ENCODE peak calls at places on chromosomes 4 and X, in eight cellular contexts. One of them, this sample, is unnamed.

GRCh38 chr4:72631296-72631695 is 62.3 kb upstream of the ADAMTS3 start:
- DNase-seq in astrocyte of the cerebellum: peak; percentile 75
- DNase-seq in right lobe of liver: no peak
- DNase-seq in bronchial epithelial cell: peak; percentile 91
- DNase-seq in SK-N-SH: peak; percentile 8
- DNase-seq in GM23338: no peak
- DNase-seq in fibroblast of pulmonary artery: peak; percentile 63
- DNase-seq in esophagus squamous epithelium: no peak
- DNase-seq in this sample: peak; percentile 95

GRCh38 chr4:18938343-18939109 is 917.0 kb upstream of the LCORL start:
- DNase-seq in astrocyte of the cerebellum: peak; percentile 16
- DNase-seq in right lobe of liver: no peak
- DNase-seq in bronchial epithelial cell: no peak
- DNase-seq in SK-N-SH: no peak
- DNase-seq in GM23338: no peak
- DNase-seq in fibroblast of pulmonary artery: no peak
- DNase-seq in esophagus squamous epithelium: no peak
- DNase-seq in this sample: no peak

GRCh38 chr4:150173420-150173819 is 95.2 kb downstream of the DCLK2 start:
- DNase-seq in astrocyte of the cerebellum: peak; percentile 32
- DNase-seq in right lobe of liver: no peak
- DNase-seq in bronchial epithelial cell: no peak
- DNase-seq in SK-N-SH: no peak
- DNase-seq in GM23338: no peak
- DNase-seq in fibroblast of pulmonary artery: peak; percentile 6
- DNase-seq in esophagus squamous epithelium: no peak
- DNase-seq in this sample: no peak

GRCh38 chr4:23382880-23383279 is 507.0 kb downstream of the PPARGC1A start:
- DNase-seq in astrocyte of the cerebellum: no peak
- DNase-seq in right lobe of liver: no peak
- DNase-seq in bronchial epithelial cell: peak; percentile 86
- DNase-seq in SK-N-SH: no peak
- DNase-seq in GM23338: no peak
- DNase-seq in fibroblast of pulmonary artery: peak; percentile 19
- DNase-seq in esophagus squamous epithelium: no peak
- DNase-seq in this sample: peak; percentile 37

GRCh38 chr4:2245787-2246275 is 3.9 kb upstream of the HAUS3 start:
- DNase-seq in astrocyte of the cerebellum: no peak
- DNase-seq in right lobe of liver: no peak
- DNase-seq in bronchial epithelial cell: no peak
- DNase-seq in SK-N-SH: no peak
- DNase-seq in GM23338: no peak
- DNase-seq in fibroblast of pulmonary artery: no peak
- DNase-seq in esophagus squamous epithelium: no peak
- DNase-seq in this sample: no peak

GRCh38 chr4:10121568-10122097 is 5.0 kb upstream of the WDR1 start:
- DNase-seq in astrocyte of the cerebellum: no peak
- DNase-seq in right lobe of liver: peak; percentile 59
- DNase-seq in bronchial epithelial cell: no peak
- DNase-seq in SK-N-SH: no peak
- DNase-seq in GM23338: no peak
- DNase-seq in fibroblast of pulmonary artery: no peak
- DNase-seq in esophagus squamous epithelium: no peak
- DNase-seq in this sample: no peak

GRCh38 chrX:76996641-76997040 is 450.5 kb upstream of the FGF16 start:
- DNase-seq in astrocyte of the cerebellum: no peak
- DNase-seq in right lobe of liver: no peak
- DNase-seq in bronchial epithelial cell: no peak
- DNase-seq in SK-N-SH: no peak
- DNase-seq in GM23338: no peak
- DNase-seq in fibroblast of pulmonary artery: no peak
- DNase-seq in esophagus squamous epithelium: no peak
- DNase-seq in this sample: no peak

GRCh38 chr4:8665406-8666360 is 73.1 kb downstream of the CPZ start:
- DNase-seq in astrocyte of the cerebellum: no peak
- DNase-seq in right lobe of liver: no peak
- DNase-seq in bronchial epithelial cell: peak; percentile 20
- DNase-seq in SK-N-SH: no peak
- DNase-seq in GM23338: no peak
- DNase-seq in fibroblast of pulmonary artery: no peak
- DNase-seq in esophagus squamous epithelium: no peak
- DNase-seq in this sample: no peak

GRCh38 chrX:110383414-110383813 is 24.8 kb downstream of the RTL9 start:
- DNase-seq in astrocyte of the cerebellum: no peak
- DNase-seq in right lobe of liver: no peak
- DNase-seq in bronchial epithelial cell: no peak
- DNase-seq in SK-N-SH: no peak
- DNase-seq in GM23338: no peak
- DNase-seq in fibroblast of pulmonary artery: peak; percentile 83
- DNase-seq in esophagus squamous epithelium: no peak
- DNase-seq in this sample: no peak

GRCh38 chr4:87624698-87625097 is 16.4 kb downstream of the DSPP start:
- DNase-seq in astrocyte of the cerebellum: no peak
- DNase-seq in right lobe of liver: no peak
- DNase-seq in bronchial epithelial cell: no peak
- DNase-seq in SK-N-SH: no peak
- DNase-seq in GM23338: no peak
- DNase-seq in fibroblast of pulmonary artery: no peak
- DNase-seq in esophagus squamous epithelium: no peak
- DNase-seq in this sample: no peak

GRCh38 chr4:46856347-46856746 is 52.7 kb downstream of the COX7B2 start:
- DNase-seq in astrocyte of the cerebellum: no peak
- DNase-seq in right lobe of liver: no peak
- DNase-seq in bronchial epithelial cell: no peak
- DNase-seq in SK-N-SH: no peak
- DNase-seq in GM23338: no peak
- DNase-seq in fibroblast of pulmonary artery: no peak
- DNase-seq in esophagus squamous epithelium: no peak
- DNase-seq in this sample: no peak

GRCh38 chrX:128929281-128930057 is 593.8 kb downstream of the SMARCA1 start:
- DNase-seq in astrocyte of the cerebellum: no peak
- DNase-seq in right lobe of liver: peak; percentile 61
- DNase-seq in bronchial epithelial cell: no peak
- DNase-seq in SK-N-SH: no peak
- DNase-seq in GM23338: no peak
- DNase-seq in fibroblast of pulmonary artery: no peak
- DNase-seq in esophagus squamous epithelium: no peak
- DNase-seq in this sample: no peak

GRCh38 chr4:129839687-129840086 is 743.7 kb downstream of the C4orf33 start:
- DNase-seq in astrocyte of the cerebellum: peak; percentile 5
- DNase-seq in right lobe of liver: no peak
- DNase-seq in bronchial epithelial cell: peak; percentile 71
- DNase-seq in SK-N-SH: no peak
- DNase-seq in GM23338: no peak
- DNase-seq in fibroblast of pulmonary artery: no peak
- DNase-seq in esophagus squamous epithelium: no peak
- DNase-seq in this sample: peak; percentile 37

GRCh38 chr4:4876945-4877661 is 17.6 kb downstream of the MSX1 start:
- DNase-seq in astrocyte of the cerebellum: no peak
- DNase-seq in right lobe of liver: no peak
- DNase-seq in bronchial epithelial cell: no peak
- DNase-seq in SK-N-SH: no peak
- DNase-seq in GM23338: no peak
- DNase-seq in fibroblast of pulmonary artery: no peak
- DNase-seq in esophagus squamous epithelium: no peak
- DNase-seq in this sample: no peak

GRCh38 chr4:4881432-4881831 is 22.0 kb downstream of the MSX1 start:
- DNase-seq in astrocyte of the cerebellum: no peak
- DNase-seq in right lobe of liver: no peak
- DNase-seq in bronchial epithelial cell: no peak
- DNase-seq in SK-N-SH: no peak
- DNase-seq in GM23338: no peak
- DNase-seq in fibroblast of pulmonary artery: no peak
- DNase-seq in esophagus squamous epithelium: no peak
- DNase-seq in this sample: no peak

GRCh38 chr4:4884611-4885010 is 25.1 kb downstream of the MSX1 start:
- DNase-seq in astrocyte of the cerebellum: no peak
- DNase-seq in right lobe of liver: no peak
- DNase-seq in bronchial epithelial cell: no peak
- DNase-seq in SK-N-SH: no peak
- DNase-seq in GM23338: no peak
- DNase-seq in fibroblast of pulmonary artery: no peak
- DNase-seq in esophagus squamous epithelium: no peak
- DNase-seq in this sample: no peak

GRCh38 chr4:4875611-4876010 is 16.1 kb downstream of the MSX1 start:
- DNase-seq in astrocyte of the cerebellum: no peak
- DNase-seq in right lobe of liver: no peak
- DNase-seq in bronchial epithelial cell: no peak
- DNase-seq in SK-N-SH: no peak
- DNase-seq in GM23338: no peak
- DNase-seq in fibroblast of pulmonary artery: no peak
- DNase-seq in esophagus squamous epithelium: no peak
- DNase-seq in this sample: no peak

DNA sequence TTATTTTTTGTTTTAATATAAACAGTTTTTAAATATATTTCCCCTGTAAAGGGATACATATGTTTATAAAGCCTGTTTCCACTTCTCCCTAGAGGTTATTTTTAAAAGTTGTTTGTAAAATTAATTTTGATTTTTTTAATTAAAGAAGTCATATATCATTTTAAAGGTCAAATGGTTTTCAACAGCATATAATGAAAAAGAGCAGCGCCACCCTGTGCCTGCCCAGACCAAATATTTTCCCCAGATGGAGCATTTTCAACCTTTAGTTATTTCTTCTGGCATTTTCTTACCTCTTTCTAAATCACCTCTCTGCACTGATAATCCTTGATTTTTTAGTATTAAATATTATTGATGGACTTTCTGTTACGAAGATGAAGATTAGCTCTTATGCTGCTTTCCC is 21.0 kb downstream of the MSX1 start:
- DNase-seq in astrocyte of the cerebellum: no peak
- DNase-seq in right lobe of liver: no peak
- DNase-seq in bronchial epithelial cell: no peak
- DNase-seq in SK-N-SH: no peak
- DNase-seq in GM23338: no peak
- DNase-seq in fibroblast of pulmonary artery: no peak
- DNase-seq in esophagus squamous epithelium: no peak
- DNase-seq in this sample: peak; percentile 14
- TF ChIP-seq CTCF in astrocyte of the cerebellum: peak; percentile 51
- TF ChIP-seq CTCF in right lobe of liver: peak; percentile 8
- TF ChIP-seq CTCF in bronchial epithelial cell: peak; percentile 32
- TF ChIP-seq CTCF in SK-N-SH: peak; percentile 58
- TF ChIP-seq CTCF in GM23338: peak; percentile 47
- TF ChIP-seq CTCF in fibroblast of pulmonary artery: peak; percentile 45
- TF ChIP-seq CTCF in esophagus squamous epithelium: no peak
- TF ChIP-seq CTCF in this sample: peak; percentile 46

GRCh38 chrX:34809096-34809495 is 133.5 kb upstream of the FAM47B start:
- DNase-seq in astrocyte of the cerebellum: no peak
- DNase-seq in right lobe of liver: no peak
- DNase-seq in bronchial epithelial cell: no peak
- DNase-seq in SK-N-SH: no peak
- DNase-seq in GM23338: no peak
- DNase-seq in fibroblast of pulmonary artery: no peak
- DNase-seq in esophagus squamous epithelium: no peak
- DNase-seq in this sample: no peak
- TF ChIP-seq CTCF in astrocyte of the cerebellum: no peak
- TF ChIP-seq CTCF in right lobe of liver: no peak
- TF ChIP-seq CTCF in bronchial epithelial cell: no peak
- TF ChIP-seq CTCF in SK-N-SH: no peak
- TF ChIP-seq CTCF in GM23338: no peak
- TF ChIP-seq CTCF in fibroblast of pulmonary artery: no peak
- TF ChIP-seq CTCF in esophagus squamous epithelium: no peak
- TF ChIP-seq CTCF in this sample: no peak

GRCh38 chr4:36244257-36245084 is at the start of gene ARAP2:
- DNase-seq in astrocyte of the cerebellum: no peak
- DNase-seq in right lobe of liver: peak; percentile 71
- DNase-seq in bronchial epithelial cell: peak; percentile 78
- DNase-seq in SK-N-SH: peak; percentile 19
- DNase-seq in GM23338: peak; percentile 74
- DNase-seq in fibroblast of pulmonary artery: peak; percentile 14
- DNase-seq in esophagus squamous epithelium: peak; percentile 2
- DNase-seq in this sample: peak; percentile 62
- TF ChIP-seq CTCF in astrocyte of the cerebellum: no peak
- TF ChIP-seq CTCF in right lobe of liver: no peak
- TF ChIP-seq CTCF in bronchial epithelial cell: no peak
- TF ChIP-seq CTCF in SK-N-SH: no peak
- TF ChIP-seq CTCF in GM23338: no peak
- TF ChIP-seq CTCF in fibroblast of pulmonary artery: no peak
- TF ChIP-seq CTCF in esophagus squamous epithelium: no peak
- TF ChIP-seq CTCF in this sample: no peak

GRCh38 chrX:134603806-134604700 is 54.2 kb downstream of the PLAC1 start:
- DNase-seq in astrocyte of the cerebellum: peak; percentile 73
- DNase-seq in right lobe of liver: no peak
- DNase-seq in bronchial epithelial cell: peak; percentile 70
- DNase-seq in SK-N-SH: no peak
- DNase-seq in GM23338: peak; percentile 9
- DNase-seq in fibroblast of pulmonary artery: peak; percentile 90
- DNase-seq in esophagus squamous epithelium: no peak
- DNase-seq in this sample: peak; percentile 94
- TF ChIP-seq CTCF in astrocyte of the cerebellum: peak; percentile 40
- TF ChIP-seq CTCF in right lobe of liver: no peak
- TF ChIP-seq CTCF in bronchial epithelial cell: peak; percentile 22
- TF ChIP-seq CTCF in SK-N-SH: peak; percentile 45
- TF ChIP-seq CTCF in GM23338: no peak
- TF ChIP-seq CTCF in fibroblast of pulmonary artery: peak; percentile 39
- TF ChIP-seq CTCF in esophagus squamous epithelium: no peak
- TF ChIP-seq CTCF in this sample: peak; percentile 15

DNA sequence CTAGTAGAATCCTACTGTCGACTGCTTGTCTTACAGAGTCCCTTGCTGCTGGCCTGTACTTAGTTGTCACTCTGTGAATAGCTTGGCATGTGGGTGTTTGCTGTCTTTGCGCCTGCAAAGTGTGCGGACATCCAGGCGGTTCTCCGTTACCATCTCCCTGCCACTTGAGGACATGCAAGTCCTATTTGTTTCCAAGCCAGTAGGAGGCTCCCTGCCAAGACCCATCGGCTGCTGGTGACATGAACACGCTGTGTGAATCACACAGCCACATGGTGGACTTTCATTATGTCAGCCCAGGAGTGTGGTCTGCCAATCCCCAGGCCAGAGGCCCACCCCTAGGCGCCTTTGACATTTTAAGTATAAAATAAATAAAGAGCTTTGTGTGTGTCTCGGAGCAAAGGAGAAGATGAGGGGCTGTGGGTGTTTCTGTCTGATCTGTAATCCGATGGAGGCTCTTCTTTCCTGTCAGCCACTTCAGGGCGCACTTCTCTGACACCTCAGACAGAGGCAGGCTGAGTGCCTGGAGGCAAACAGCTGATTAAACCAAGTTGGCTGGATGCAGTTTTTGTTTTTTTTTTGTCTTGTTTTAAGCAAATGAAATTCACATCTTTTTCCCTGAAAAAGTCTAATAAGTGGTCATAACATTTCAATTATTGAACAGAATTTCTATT is 51.5 kb downstream of the ALPK1 start:
- DNase-seq in astrocyte of the cerebellum: no peak
- DNase-seq in right lobe of liver: no peak
- DNase-seq in bronchial epithelial cell: peak; percentile 67
- DNase-seq in SK-N-SH: peak; percentile 57
- DNase-seq in GM23338: peak; percentile 75
- DNase-seq in fibroblast of pulmonary artery: peak; percentile 77
- DNase-seq in esophagus squamous epithelium: no peak
- DNase-seq in this sample: peak; percentile 57
- TF ChIP-seq CTCF in astrocyte of the cerebellum: peak; percentile 19
- TF ChIP-seq CTCF in right lobe of liver: no peak
- TF ChIP-seq CTCF in bronchial epithelial cell: peak; percentile 33
- TF ChIP-seq CTCF in SK-N-SH: no peak
- TF ChIP-seq CTCF in GM23338: peak; percentile 50
- TF ChIP-seq CTCF in fibroblast of pulmonary artery: peak; percentile 32
- TF ChIP-seq CTCF in esophagus squamous epithelium: no peak
- TF ChIP-seq CTCF in this sample: no peak

GRCh38 chr4:3792813-3793212 is 26.6 kb downstream of the ADRA2C start:
- DNase-seq in astrocyte of the cerebellum: no peak
- DNase-seq in right lobe of liver: no peak
- DNase-seq in bronchial epithelial cell: no peak
- DNase-seq in SK-N-SH: peak; percentile 72
- DNase-seq in GM23338: peak; percentile 91
- DNase-seq in fibroblast of pulmonary artery: no peak
- DNase-seq in esophagus squamous epithelium: no peak
- DNase-seq in this sample: no peak
- TF ChIP-seq CTCF in astrocyte of the cerebellum: no peak
- TF ChIP-seq CTCF in right lobe of liver: no peak
- TF ChIP-seq CTCF in bronchial epithelial cell: no peak
- TF ChIP-seq CTCF in SK-N-SH: peak; percentile 11
- TF ChIP-seq CTCF in GM23338: peak; percentile 95
- TF ChIP-seq CTCF in fibroblast of pulmonary artery: no peak
- TF ChIP-seq CTCF in esophagus squamous epithelium: no peak
- TF ChIP-seq CTCF in this sample: no peak